ENCODE peak calls at places on chromosome 11, in nine cellular contexts. C is choroid plexus epithelial cell, H is PC-9, Y is AG10803, A is HCEC 1CT, I is body of pancreas, M is lower leg skin, L is NCI-H510A treated with DMSO at 0.1 percent for 48 hours, G is DMS79 treated with DMSO at 0.1 percent for 48 hours. W is an unnamed sample.

GRCh38 chr11:691710-692590 is 3.1 kb downstream of the DEAF1 start:
- DNase-seq in C (no peak), H (no peak), Y (no peak), A (no peak), I (no peak), M (peak), L (no peak), G (no peak), W (no peak)

GRCh38 chr11:116500833-116501622 is 271.8 kb downstream of the BUD13 start:
- DNase-seq in C (no peak), H (no peak), Y (no peak), A (no peak), I (no peak), M (peak), L (no peak), G (no peak), W (no peak)

GRCh38 chr11:88402192-88402715 is 64.7 kb upstream of the CTSC start:
- DNase-seq in C (peak), H (peak), Y (peak), A (peak), I (no peak), M (no peak), L (no peak), G (no peak), W (peak)

GRCh38 chr11:3894128-3894731 is 38.8 kb downstream of the STIM1 start:
- DNase-seq in C (peak), H (peak), Y (peak), A (no peak), I (no peak), M (no peak), L (no peak), G (no peak), W (peak)

GRCh38 chr11:65606876-65607613 is 7.0 kb downstream of the MAP3K11 start:
- DNase-seq in C (peak), H (no peak), Y (peak), A (peak), I (peak), M (peak), L (no peak), G (no peak), W (peak)

GRCh38 chr11:69327741-69328191 is 33.8 kb downstream of the MYEOV start:
- DNase-seq in C (no peak), H (no peak), Y (no peak), A (no peak), I (peak), M (peak), L (no peak), G (no peak), W (no peak)

GRCh38 chr11:62427630-62428233 is 8.9 kb downstream of the SCGB1A1 start:
- DNase-seq in C (peak), H (peak), Y (peak), A (peak), I (no peak), M (no peak), L (no peak), G (no peak), W (peak)

GRCh38 chr11:130467116-130467990 is 18.9 kb downstream of the ADAMTS15 start:
- DNase-seq in C (peak), H (no peak), Y (no peak), A (no peak), I (no peak), M (peak), L (no peak), G (no peak), W (no peak)

GRCh38 chr11:72243567-72244316 is at the start of gene PHOX2A:
- DNase-seq in C (no peak), H (no peak), Y (no peak), A (no peak), I (no peak), M (peak), L (no peak), G (no peak), W (no peak)

GRCh38 chr11:73154178-73154577 is 12.1 kb upstream of the FCHSD2 start:
- DNase-seq in C (no peak), H (no peak), Y (no peak), A (no peak), I (no peak), M (peak), L (no peak), G (no peak), W (no peak)

GRCh38 chr11:65781152-65781961 is 581 bp upstream of the AP5B1 start:
- DNase-seq in C (no peak), H (peak), Y (no peak), A (no peak), I (no peak), M (peak), L (peak), G (no peak), W (peak)

GRCh38 chr11:116454020-116454645 is 318.7 kb downstream of the BUD13 start:
- DNase-seq in C (peak), H (no peak), Y (peak), A (peak), I (peak), M (peak), L (peak), G (peak), W (peak)

GRCh38 chr11:2825261-2825885 is 60.2 kb downstream of the CDKN1C start:
- DNase-seq in C (peak), H (peak), Y (peak), A (peak), I (peak), M (peak), L (no peak), G (no peak), W (peak)

GRCh38 chr11:69641681-69642548 is 959 bp downstream of the CCND1 start:
- DNase-seq in C (peak), H (no peak), Y (no peak), A (no peak), I (no peak), M (no peak), L (no peak), G (no peak), W (no peak)

GRCh38 chr11:1632053-1632714 is 2.6 kb downstream of the KRTAP5-5 start:
- DNase-seq in C (no peak), H (no peak), Y (no peak), A (no peak), I (peak), M (no peak), L (no peak), G (no peak), W (no peak)

GRCh38 chr11:116117326-116118137 is 613.3 kb upstream of the CADM1 start:
- DNase-seq in C (no peak), H (no peak), Y (no peak), A (no peak), I (no peak), M (peak), L (no peak), G (no peak), W (no peak)

GRCh38 chr11:61332266-61332822 is 561 bp downstream of the DDB1 start:
- DNase-seq in C (peak), H (no peak), Y (peak), A (peak), I (no peak), M (no peak), L (no peak), G (no peak), W (peak)

GRCh38 chr11:65036931-65037330 is 4.1 kb upstream of the SAC3D1 start:
- DNase-seq in C (no peak), H (no peak), Y (no peak), A (no peak), I (peak), M (no peak), L (no peak), G (no peak), W (no peak)

GRCh38 chr11:80007616-80008015 is 566.8 kb upstream of the TENM4 start:
- DNase-seq in C (no peak), H (no peak), Y (no peak), A (no peak), I (no peak), M (no peak), L (no peak), G (no peak), W (peak)

GRCh38 chr11:116353517-116353916 is 419.3 kb downstream of the BUD13 start:
- DNase-seq in C (no peak), H (no peak), Y (no peak), A (no peak), I (peak), M (no peak), L (no peak), G (peak), W (no peak)

GRCh38 chr11:128394436-128395089 is 192.8 kb downstream of the ETS1 start:
- DNase-seq in C (peak), H (no peak), Y (peak), A (no peak), I (no peak), M (no peak), L (no peak), G (no peak), W (no peak)

GRCh38 chr11:66886671-66887221 is 29.9 kb downstream of the LRFN4 start:
- DNase-seq in C (peak), H (no peak), Y (no peak), A (no peak), I (peak), M (no peak), L (no peak), G (no peak), W (peak)

GRCh38 chr11:67449116-67449844 is 3.2 kb downstream of the GPR152 start:
- DNase-seq in C (no peak), H (no peak), Y (no peak), A (no peak), I (no peak), M (no peak), L (peak), G (no peak), W (no peak)

GRCh38 chr11:69368119-69368880 is 74.3 kb downstream of the MYEOV start:
- DNase-seq in C (no peak), H (peak), Y (no peak), A (no peak), I (no peak), M (peak), L (no peak), G (no peak), W (no peak)

GRCh38 chr11:47797633-47798032 is 30.5 kb upstream of the FNBP4 start:
- DNase-seq in C (peak), H (no peak), Y (peak), A (peak), I (no peak), M (no peak), L (no peak), G (no peak), W (peak)

GRCh38 chr11:114479331-114479730 is 40.1 kb downstream of the REXO2 start:
- DNase-seq in C (no peak), H (no peak), Y (no peak), A (no peak), I (no peak), M (no peak), L (no peak), G (no peak), W (peak)

GRCh38 chr11:126083829-126084607 is 21.4 kb upstream of the CDON start:
- DNase-seq in C (no peak), H (no peak), Y (no peak), A (no peak), I (peak), M (peak), L (peak), G (peak), W (no peak)

GRCh38 chr11:126497581-126498109 is 142.2 kb downstream of the ST3GAL4 start:
- DNase-seq in C (no peak), H (no peak), Y (peak), A (no peak), I (no peak), M (no peak), L (no peak), G (no peak), W (no peak)

GRCh38 chr11:1126935-1127663 is 30.7 kb upstream of the MUC5AC start:
- DNase-seq in C (no peak), H (no peak), Y (no peak), A (no peak), I (no peak), M (peak), L (no peak), G (no peak), W (no peak)

W was measured in EL.